ENCODE peak calls at places on chromosomes 1 and 21, in four cellular contexts. V, C, Z and J are unnamed samples.

GRCh38 chr1:184954232-184954995 is 19.9 kb downstream of the NIBAN1 start:
- DNase-seq in C (no peak), Z (no peak), V (no peak), J (no peak)

GRCh38 chr1:36083635-36084501 is at the start of gene TEKT2:
- DNase-seq in Z (no peak), C (peak), V (peak), J (peak)

GRCh38 chr21:42171091-42172053 is 47.6 kb upstream of the ABCG1 start:
- DNase-seq in C (no peak), V (no peak), Z (no peak), J (peak)

GRCh38 chr21:33383056-33383888 is 19.9 kb upstream of the IFNGR2 start:
- DNase-seq in V (peak), Z (peak), C (no peak), J (peak)

GRCh38 chr1:110557481-110557880 is 38.5 kb upstream of the KCNA10 start:
- DNase-seq in V (no peak), Z (no peak), C (no peak), J (no peak)

GRCh38 chr1:14855278-14855677 is 256.8 kb downstream of the KAZN start:
- DNase-seq in C (no peak), V (peak), Z (no peak), J (no peak)

GRCh38 chr1:40495315-40495903 is 13.2 kb upstream of the EXO5 start:
- DNase-seq in V (peak), C (no peak), Z (no peak), J (no peak)

GRCh38 chr1:77796695-77797405 is 17.4 kb downstream of the MIGA1 start:
- DNase-seq in C (peak), Z (no peak), V (no peak), J (no peak)

GRCh38 chr1:216055004-216055403 is 368.2 kb downstream of the USH2A start:
- DNase-seq in V (no peak), Z (no peak), C (no peak), J (no peak)

GRCh38 chr21:35136586-35137254 is 87.6 kb upstream of the RUNX1 start:
- DNase-seq in C (no peak), Z (no peak), V (peak), J (no peak)

GRCh38 chr1:7869136-7869905 is 16.5 kb upstream of the UTS2 start:
- DNase-seq in Z (no peak), C (no peak), V (no peak), J (no peak)

GRCh38 chr1:109273570-109274288 is 9.2 kb downstream of the PSRC1 start:
- DNase-seq in C (no peak), V (no peak), Z (no peak), J (no peak)

GRCh38 chr1:93735722-93736121 is 54.1 kb upstream of the BCAR3 start:
- DNase-seq in Z (no peak), V (peak), C (no peak), J (no peak)

GRCh38 chr1:161018631-161018930 is 2.4 kb downstream of the F11R start:
- DNase-seq in V (no peak), Z (no peak), C (no peak), J (no peak)

GRCh38 chr21:46661211-46661625 is 25.7 kb downstream of the PRMT2 start:
- DNase-seq in V (peak), Z (no peak), C (peak), J (no peak)

GRCh38 chr1:33007190-33008050 is 29.3 kb downstream of the AK2 start:
- DNase-seq in C (peak), V (peak), Z (no peak), J (peak)

GRCh38 chr1:235758931-235759330 is 107.8 kb downstream of the LYST start:
- DNase-seq in Z (no peak), V (no peak), C (no peak), J (no peak)

GRCh38 chr1:183467687-183468086 is 4.6 kb upstream of the SMG7 start:
- DNase-seq in Z (no peak), V (no peak), C (no peak), J (no peak)

GRCh38 chr1:208652300-208653160 is 408.3 kb upstream of the PLXNA2 start:
- DNase-seq in Z (no peak), V (peak), C (peak), J (no peak)

GRCh38 chr21:37868896-37869295 is 47.4 kb downstream of the KCNJ6 start:
- DNase-seq in Z (no peak), C (no peak), V (no peak), J (no peak)

GRCh38 chr1:117985239-117985638 is 55.7 kb downstream of the WDR3 start:
- DNase-seq in V (no peak), Z (no peak), C (no peak), J (no peak)

GRCh38 chr1:9767964-9768668 is 55.6 kb downstream of the CLSTN1 start:
- DNase-seq in Z (no peak), V (no peak), C (no peak), J (no peak)

GRCh38 chr1:245096330-245097066 is 58.3 kb upstream of the KIF26B start:
- DNase-seq in V (no peak), Z (no peak), C (no peak), J (no peak)

GRCh38 chr21:45595574-45596295 is 47.8 kb upstream of the PCBP3 start:
- DNase-seq in V (no peak), C (no peak), Z (no peak), J (peak)

GRCh38 chr1:181789395-181789794 is 272.1 kb downstream of the ZNF648 start:
- DNase-seq in Z (no peak), V (no peak), C (no peak), J (no peak)

GRCh38 chr1:51168266-51168845 is 66.3 kb downstream of the C1orf185 start:
- DNase-seq in Z (no peak), V (no peak), C (no peak), J (no peak)

GRCh38 chr1:109193653-109194590 is 19.8 kb upstream of the SARS1 start:
- DNase-seq in C (peak), Z (no peak), V (peak), J (no peak)

GRCh38 chr1:3498986-3499385 is 44.5 kb downstream of the ARHGEF16 start:
- DNase-seq in C (no peak), V (no peak), Z (no peak), J (no peak)

GRCh38 chr21:17491716-17492414 is 21.0 kb upstream of the CXADR start:
- DNase-seq in Z (no peak), C (no peak), V (peak), J (no peak)

GRCh38 chr1:243746736-243747135 is 103.3 kb downstream of the AKT3 start:
- DNase-seq in C (no peak), Z (no peak), V (no peak), J (no peak)

GRCh38 chr1:6694126-6694713 is 7.4 kb downstream of the DNAJC11 start:
- DNase-seq in C (no peak), Z (no peak), V (no peak), J (no peak)

GRCh38 chr1:230976825-230977747 is 1.6 kb downstream of the TTC13 start:
- DNase-seq in V (no peak), Z (no peak), C (no peak), J (no peak)

GRCh38 chr1:182229907-182230522 is 161.6 kb downstream of the GLUL start:
- DNase-seq in Z (no peak), C (no peak), V (peak), J (no peak)

GRCh38 chr1:216614011-216614934 is 109.0 kb downstream of the ESRRG start:
- DNase-seq in Z (no peak), V (no peak), C (no peak), J (no peak)

GRCh38 chr1:8472668-8473067 is 154.8 kb downstream of the SLC45A1 start:
- DNase-seq in V (no peak), Z (no peak), C (no peak), J (no peak)

GRCh38 chr1:201324821-201325677 is 41.7 kb downstream of the PKP1 start:
- DNase-seq in Z (no peak), V (no peak), C (no peak), J (peak)

GRCh38 chr1:94702440-94702810 is 117.7 kb upstream of the SLC44A3 start:
- DNase-seq in C (no peak), V (peak), Z (no peak), J (no peak)

GRCh38 chr1:1842360-1843146 is 48.3 kb downstream of the GNB1 start:
- DNase-seq in Z (no peak), V (no peak), C (no peak), J (no peak)